ENCODE peak calls at places on chromosomes 3 and 15, in seven cellular contexts. P is cardiac muscle cell, B is ascending aorta, O is A549, M is fibroblast of lung, A is neural progenitor cell, G is upper lobe of right lung. L is an unnamed sample. For H3K4me1, the result is how much of the 10 kb centered on the place peaks cover.

GRCh38 chr3:15286022-15286421 is 46.4 kb downstream of the SH3BP5 start:
- DNase-seq in P (no peak), B (no peak), O (no peak), M (no peak), A (no peak), G (no peak), L (no peak)

GRCh38 chr3:171956372-171957104 is 82.8 kb upstream of the FNDC3B start:
- DNase-seq in P (no peak), B (no peak), O (no peak), M (no peak), A (no peak), G (no peak), L (no peak)

GRCh38 chr15:62850318-62850717 is 192.2 kb upstream of the TPM1 start:
- DNase-seq in P (no peak), B (no peak), O (no peak), M (no peak), A (no peak), G (no peak), L (no peak)

GRCh38 chr3:65539620-65540019 is 499.1 kb downstream of the MAGI1 start:
- DNase-seq in P (no peak), B (no peak), O (no peak), M (no peak), A (peak), G (no peak), L (peak)

GRCh38 chr15:74365619-74366445 is 1.6 kb downstream of the CYP11A1 start:
- DNase-seq in P (peak), B (no peak), O (no peak), M (peak), A (peak), G (peak), L (no peak)

GRCh38 chr3:50490438-50490970 is 12.9 kb downstream of the CACNA2D2 start:
- DNase-seq in P (no peak), B (no peak), O (no peak), M (no peak), A (no peak), G (no peak), L (no peak)

GRCh38 chr3:12934431-12934830 is 93.1 kb upstream of the RPL32 start:
- DNase-seq in P (peak), B (peak), O (no peak), M (peak), A (no peak), G (no peak), L (no peak)

GRCh38 chr3:138031536-138031935 is 21.6 kb downstream of the CLDN18 start:
- DNase-seq in P (no peak), B (no peak), O (no peak), M (no peak), A (no peak), G (no peak), L (no peak)

GRCh38 chr15:55628369-55628730 is 40.2 kb upstream of the PYGO1 start:
- DNase-seq in P (peak), B (no peak), O (no peak), M (peak), A (no peak), G (no peak), L (no peak)

GRCh38 chr3:124297062-124297980 is 305.4 kb upstream of the ROPN1 start:
- DNase-seq in P (peak), B (no peak), O (no peak), M (no peak), A (no peak), G (no peak), L (no peak)

GRCh38 chr15:65110676-65111292 is 4.2 kb downstream of the UBAP1L start:
- DNase-seq in P (peak), B (no peak), O (no peak), M (peak), A (peak), G (no peak), L (no peak)

GRCh38 chr15:66789029-66790025 is 87.3 kb downstream of the SMAD6 start:
- DNase-seq in P (peak), B (no peak), O (peak), M (peak), A (no peak), G (peak), L (no peak)

GRCh38 chr3:112117826-112118571 is 15.0 kb downstream of the GCSAM start:
- DNase-seq in P (no peak), B (no peak), O (no peak), M (no peak), A (peak), G (no peak), L (no peak)
- H3K4me1 ChIP-seq in P (under half), B (under half), O (under half), M (under half), A (under half), G (under half), L (under half)

GRCh38 chr3:165273411-165273810 is 77.2 kb upstream of the SLITRK3 start:
- DNase-seq in P (no peak), B (no peak), O (no peak), M (no peak), A (no peak), G (no peak), L (no peak)
- H3K4me1 ChIP-seq in P (under half), B (under half), O (under half), M (under half), A (under half), G (under half), L (under half)

GRCh38 chr3:126539558-126540250 is 15.7 kb downstream of the CHST13 start:
- DNase-seq in P (no peak), B (no peak), O (no peak), M (no peak), A (no peak), G (peak), L (no peak)
- H3K4me1 ChIP-seq in P (under half), B (under half), O (under half), M (under half), A (under half), G (under half), L (under half)

GRCh38 chr3:53239800-53240199 is 16.0 kb downstream of the TKT start:
- DNase-seq in P (no peak), B (no peak), O (no peak), M (no peak), A (no peak), G (no peak), L (no peak)

GRCh38 chr3:53240989-53241972 is 14.5 kb downstream of the TKT start:
- DNase-seq in P (no peak), B (no peak), O (no peak), M (no peak), A (no peak), G (no peak), L (no peak)

GRCh38 chr3:53236112-53236841 is 19.5 kb downstream of the TKT start:
- DNase-seq in P (peak), B (peak), O (peak), M (peak), A (no peak), G (peak), L (no peak)

GRCh38 chr3:53238051-53238850 is 17.6 kb downstream of the TKT start:
- DNase-seq in P (peak), B (no peak), O (peak), M (peak), A (no peak), G (peak), L (no peak)

DNA sequence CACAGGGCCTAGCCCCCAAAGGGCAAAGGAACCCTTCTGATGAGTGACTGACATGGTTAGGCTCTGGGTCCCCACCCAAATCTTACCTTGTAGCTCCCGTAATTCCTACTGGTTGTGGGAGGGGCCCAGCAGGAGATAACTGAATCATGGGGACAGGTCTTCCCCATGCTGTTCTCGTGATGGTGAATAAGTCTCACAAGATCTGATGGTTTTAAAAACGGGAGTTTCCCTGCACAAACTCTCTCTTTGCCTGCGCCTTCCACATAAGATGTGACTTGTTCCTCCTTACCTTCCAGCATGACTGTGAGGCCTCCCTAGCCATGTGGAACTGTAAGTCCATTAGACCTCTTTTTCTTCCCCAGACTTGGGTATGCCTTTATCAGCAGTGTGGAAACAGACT is 16.9 kb downstream of the TKT start:
- DNase-seq in P (no peak), B (no peak), O (peak), M (no peak), A (no peak), G (no peak), L (no peak)
- H3K4me1 ChIP-seq in P (under half), B (under half), O (half or more), M (under half), A (under half), G (half or more), L (under half)

GRCh38 chr3:170002829-170003228 is 35.0 kb upstream of the GPR160 start:
- DNase-seq in P (no peak), B (no peak), O (no peak), M (no peak), A (no peak), G (no peak), L (no peak)
- H3K4me1 ChIP-seq in P (under half), B (under half), O (under half), M (under half), A (under half), G (under half), L (under half)

GRCh38 chr3:11610044-11610671 is 33.6 kb downstream of the VGLL4 start:
- DNase-seq in P (peak), B (no peak), O (no peak), M (peak), A (peak), G (no peak), L (peak)

GRCh38 chr3:11611271-11611893 is 32.3 kb downstream of the VGLL4 start:
- DNase-seq in P (no peak), B (no peak), O (no peak), M (no peak), A (peak), G (no peak), L (no peak)

GRCh38 chr3:11610700-11611099 is 33.0 kb downstream of the VGLL4 start:
- DNase-seq in P (no peak), B (no peak), O (no peak), M (no peak), A (no peak), G (no peak), L (no peak)

GRCh38 chr3:11607816-11608215 is 35.9 kb downstream of the VGLL4 start:
- DNase-seq in P (peak), B (no peak), O (no peak), M (peak), A (no peak), G (no peak), L (no peak)

GRCh38 chr3:11609481-11609880 is 34.2 kb downstream of the VGLL4 start:
- DNase-seq in P (no peak), B (no peak), O (no peak), M (no peak), A (no peak), G (no peak), L (no peak)
- H3K4me1 ChIP-seq in P (half or more), B (under half), O (under half), M (under half), A (half or more), G (under half), L (under half)

L was measured in HAP-1.